ENCODE peak calls at places on chromosome 11, in four cellular contexts. One of them, this sample, is unnamed.

GRCh38 chr11:110134120-110134519 is 40.9 kb downstream of the ZC3H12C start:
- DNase-seq in H54: no peak
- DNase-seq in K562: no peak
- DNase-seq in IMR-90: no peak
- DNase-seq in this sample: no peak

GRCh38 chr11:20973959-20974358 is 304.6 kb downstream of the NELL1 start:
- DNase-seq in K562: no peak
- DNase-seq in H54: no peak
- DNase-seq in IMR-90: no peak
- DNase-seq in this sample: no peak

GRCh38 chr11:110990316-110990715 is 255.2 kb upstream of the POU2AF2 start:
- DNase-seq in H54: no peak
- DNase-seq in K562: no peak
- DNase-seq in IMR-90: peak
- DNase-seq in this sample: no peak

GRCh38 chr11:1549355-1550330 is 22.4 kb downstream of the DUSP8 start:
- DNase-seq in IMR-90: no peak
- DNase-seq in K562: peak
- DNase-seq in H54: no peak
- DNase-seq in this sample: no peak

GRCh38 chr11:65593518-65594414 is 1.8 kb downstream of the KCNK7 start:
- DNase-seq in K562: peak
- DNase-seq in IMR-90: no peak
- DNase-seq in H54: no peak
- DNase-seq in this sample: peak

GRCh38 chr11:68749501-68750196 is 1.7 kb downstream of the TESMIN start:
- DNase-seq in H54: no peak
- DNase-seq in IMR-90: peak
- DNase-seq in K562: no peak
- DNase-seq in this sample: no peak

GRCh38 chr11:1306186-1307162 is 3.0 kb downstream of the TOLLIP start:
- DNase-seq in H54: no peak
- DNase-seq in K562: no peak
- DNase-seq in IMR-90: no peak
- DNase-seq in this sample: no peak

GRCh38 chr11:121328967-121329653 is 36.5 kb downstream of the SC5D start:
- DNase-seq in IMR-90: no peak
- DNase-seq in H54: no peak
- DNase-seq in K562: no peak
- DNase-seq in this sample: peak

GRCh38 chr11:4072668-4073285 is 21.8 kb upstream of the RRM1 start:
- DNase-seq in H54: peak
- DNase-seq in IMR-90: peak
- DNase-seq in K562: peak
- DNase-seq in this sample: peak

GRCh38 chr11:2202071-2202899 is 30.7 kb upstream of the TH start:
- DNase-seq in IMR-90: no peak
- DNase-seq in K562: no peak
- DNase-seq in H54: no peak
- DNase-seq in this sample: no peak

GRCh38 chr11:113705871-113706654 is at the start of gene TMPRSS5:
- DNase-seq in K562: no peak
- DNase-seq in H54: no peak
- DNase-seq in IMR-90: no peak
- DNase-seq in this sample: no peak

GRCh38 chr11:118621071-118621815 is 13.8 kb downstream of the PHLDB1 start:
- DNase-seq in H54: peak
- DNase-seq in IMR-90: peak
- DNase-seq in K562: peak
- DNase-seq in this sample: peak

GRCh38 chr11:61960532-61960931 is 6.9 kb downstream of the FTH1 start:
- DNase-seq in H54: no peak
- DNase-seq in IMR-90: no peak
- DNase-seq in K562: no peak
- DNase-seq in this sample: no peak

GRCh38 chr11:76769645-76770586 is 13.2 kb upstream of the TSKU start:
- DNase-seq in K562: no peak
- DNase-seq in IMR-90: peak
- DNase-seq in H54: peak
- DNase-seq in this sample: peak

GRCh38 chr11:85483861-85484260 is 143.3 kb downstream of the DLG2 start:
- DNase-seq in IMR-90: peak
- DNase-seq in H54: no peak
- DNase-seq in K562: no peak
- DNase-seq in this sample: no peak

GRCh38 chr11:121341609-121342008 is 49.0 kb downstream of the SC5D start:
- DNase-seq in H54: no peak
- DNase-seq in IMR-90: no peak
- DNase-seq in K562: no peak
- DNase-seq in this sample: no peak

GRCh38 chr11:132490976-132491375 is 1041.3 kb downstream of the OPCML start:
- DNase-seq in H54: no peak
- DNase-seq in K562: no peak
- DNase-seq in IMR-90: no peak
- DNase-seq in this sample: no peak

GRCh38 chr11:123363556-123363955 is 66.5 kb upstream of the GRAMD1B start:
- DNase-seq in K562: no peak
- DNase-seq in IMR-90: no peak
- DNase-seq in H54: no peak
- DNase-seq in this sample: no peak

GRCh38 chr11:32892355-32893090 is at the start of gene QSER1:
- DNase-seq in H54: peak
- DNase-seq in K562: peak
- DNase-seq in IMR-90: peak
- DNase-seq in this sample: peak
- TF ChIP-seq POLR2A in H54: peak
- TF ChIP-seq POLR2A in K562: peak
- TF ChIP-seq POLR2A in IMR-90: peak
- TF ChIP-seq POLR2A in this sample: peak

GRCh38 chr11:18013790-18014507 is 1.1 kb upstream of the SERGEF start:
- DNase-seq in IMR-90: no peak
- DNase-seq in H54: no peak
- DNase-seq in K562: no peak
- DNase-seq in this sample: no peak

GRCh38 chr11:18014876-18015275 is 2.0 kb upstream of the SERGEF start:
- DNase-seq in K562: no peak
- DNase-seq in H54: no peak
- DNase-seq in IMR-90: no peak
- DNase-seq in this sample: no peak

GRCh38 chr11:18011633-18012313 is 1.1 kb downstream of the SERGEF start:
- DNase-seq in K562: no peak
- DNase-seq in H54: no peak
- DNase-seq in IMR-90: no peak
- DNase-seq in this sample: peak

GRCh38 chr11:18012314-18012905 is 437 bp downstream of the SERGEF start:
- DNase-seq in K562: peak
- DNase-seq in H54: no peak
- DNase-seq in IMR-90: peak
- DNase-seq in this sample: peak

GRCh38 chr11:18012906-18013781 is at the start of gene SERGEF:
- DNase-seq in IMR-90: peak
- DNase-seq in K562: peak
- DNase-seq in H54: peak
- DNase-seq in this sample: peak
- TF ChIP-seq POLR2A in IMR-90: no peak
- TF ChIP-seq POLR2A in K562: peak
- TF ChIP-seq POLR2A in H54: peak
- TF ChIP-seq POLR2A in this sample: peak

GRCh38 chr11:47410404-47411264 is 2.2 kb downstream of the SLC39A13 start:
- DNase-seq in K562: no peak
- DNase-seq in H54: no peak
- DNase-seq in IMR-90: no peak
- DNase-seq in this sample: no peak

GRCh38 chr11:47406896-47407745 is 1.3 kb upstream of the SLC39A13 start:
- DNase-seq in IMR-90: peak
- DNase-seq in H54: no peak
- DNase-seq in K562: no peak
- DNase-seq in this sample: no peak

GRCh38 chr11:47408598-47409439 is 429 bp downstream of the SLC39A13 start:
- DNase-seq in IMR-90: peak
- DNase-seq in K562: no peak
- DNase-seq in H54: peak
- DNase-seq in this sample: no peak

GRCh38 chr11:47409440-47410403 is 1.3 kb downstream of the SLC39A13 start:
- DNase-seq in K562: no peak
- DNase-seq in IMR-90: no peak
- DNase-seq in H54: no peak
- DNase-seq in this sample: no peak

DNA sequence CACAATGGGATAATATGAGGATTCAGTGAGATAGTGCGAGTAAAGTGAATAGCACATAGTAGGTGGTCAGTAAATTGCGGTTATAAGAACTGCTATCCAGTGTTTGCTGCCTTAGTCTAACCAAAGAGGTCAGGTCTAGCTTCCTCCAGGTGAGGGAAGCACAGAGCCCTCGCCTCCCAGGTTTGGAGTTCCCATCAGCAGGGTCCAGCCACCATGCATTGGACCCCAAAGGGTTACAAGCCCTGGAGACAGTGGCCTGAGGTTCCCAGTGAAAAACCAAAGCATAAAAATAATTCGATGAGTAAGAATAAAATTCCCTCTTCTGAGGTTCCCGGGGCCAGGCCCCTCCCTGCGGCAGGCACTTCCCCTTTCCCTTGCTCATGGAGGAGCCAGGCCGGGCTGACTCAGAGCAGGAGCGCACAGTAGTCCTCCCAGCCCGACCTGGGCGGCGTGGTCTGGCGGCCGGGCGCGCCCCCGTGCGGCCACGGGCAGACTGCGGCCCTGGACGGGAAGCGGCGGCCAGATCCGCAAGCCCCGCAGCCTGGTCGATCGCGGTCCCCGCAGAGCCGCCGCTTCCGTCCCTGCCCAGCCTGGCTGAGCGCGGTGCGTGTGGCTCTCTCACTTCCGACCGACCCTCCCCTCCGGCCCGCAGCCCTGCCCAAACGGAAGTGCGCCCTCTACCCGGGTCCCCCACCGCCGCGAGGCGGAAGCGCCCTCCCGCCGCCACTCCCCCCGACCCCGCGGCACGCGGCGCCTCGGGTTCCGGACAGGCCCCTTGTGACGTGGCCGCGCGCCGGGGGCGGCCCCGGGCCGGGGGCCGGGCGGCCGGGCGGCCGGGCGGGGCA is at the start of gene SLC39A13:
- DNase-seq in IMR-90: peak
- DNase-seq in K562: peak
- DNase-seq in H54: peak
- DNase-seq in this sample: peak
- TF ChIP-seq POLR2A in IMR-90: peak
- TF ChIP-seq POLR2A in K562: peak
- TF ChIP-seq POLR2A in H54: peak
- TF ChIP-seq POLR2A in this sample: peak

GRCh38 chr11:73292481-73292880 is 15.6 kb upstream of the ARHGEF17 start:
- DNase-seq in IMR-90: no peak
- DNase-seq in H54: no peak
- DNase-seq in K562: no peak
- DNase-seq in this sample: no peak
- TF ChIP-seq POLR2A in IMR-90: no peak
- TF ChIP-seq POLR2A in H54: no peak
- TF ChIP-seq POLR2A in K562: no peak
- TF ChIP-seq POLR2A in this sample: no peak

DNA sequence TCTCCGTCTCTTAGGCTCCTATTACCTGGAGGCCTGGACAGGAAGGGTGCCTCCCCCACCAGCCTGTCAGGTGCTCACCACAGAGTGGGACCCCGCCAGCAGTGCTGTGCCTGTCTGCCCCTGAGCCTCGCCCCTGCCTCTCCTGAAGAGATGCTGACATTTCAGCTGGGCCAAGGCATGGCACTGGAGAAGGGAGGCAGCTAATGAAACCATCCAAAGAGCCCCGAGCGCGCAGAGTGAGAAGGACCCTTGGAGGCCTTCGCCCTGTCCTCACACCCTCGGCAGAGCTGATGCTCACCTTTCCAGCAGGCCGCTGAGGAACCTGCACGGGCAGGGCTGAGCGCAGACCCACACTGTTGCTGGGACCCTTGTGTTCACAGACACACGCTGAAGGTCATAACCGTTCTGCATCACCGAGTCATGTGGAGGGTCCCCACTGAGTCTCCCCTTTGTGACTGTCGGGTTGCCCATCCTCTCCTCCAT is 2.1 kb upstream of the LRFN4 start:
- DNase-seq in IMR-90: no peak
- DNase-seq in H54: no peak
- DNase-seq in K562: no peak
- DNase-seq in this sample: no peak
- TF ChIP-seq POLR2A in IMR-90: no peak
- TF ChIP-seq POLR2A in H54: no peak
- TF ChIP-seq POLR2A in K562: no peak
- TF ChIP-seq POLR2A in this sample: no peak

GRCh38 chr11:57308426-57309060 is 16.2 kb downstream of the TNKS1BP1 start:
- DNase-seq in H54: no peak
- DNase-seq in IMR-90: no peak
- DNase-seq in K562: no peak
- DNase-seq in this sample: no peak
- TF ChIP-seq POLR2A in H54: no peak
- TF ChIP-seq POLR2A in IMR-90: no peak
- TF ChIP-seq POLR2A in K562: no peak
- TF ChIP-seq POLR2A in this sample: no peak